ENCODE peak calls at places on chromosomes 11 and 22, in ten cellular contexts. Q is sigmoid colon; A is central memory CD4-positive, alpha-beta T cell; W is AG04450; S is progenitor cell of endocrine pancreas; I is suprapubic skin; H is ELF-1; X is left colon; O is activated T-cell treated with anti-CD3 and anti-CD28 coated beads for 1 hour; M is stimulated activated CD8-positive, alpha-beta memory T cell treated with anti-CD3 and anti-CD28 coated beads, Interleukin-2, amount 100 ng/mL, for 48 hours. D is an unnamed sample.

GRCh38 chr11:35298369-35298768 is 121.0 kb downstream of the SLC1A2 start:
- DNase-seq in Q (no peak), A (no peak), W (no peak), S (no peak), I (no peak), H (no peak), X (no peak), O (no peak), M (no peak), D (no peak)

GRCh38 chr11:20260307-20260706 is 100.0 kb upstream of the DBX1 start:
- DNase-seq in Q (no peak), A (no peak), W (no peak), S (no peak), I (no peak), H (no peak), X (no peak), O (no peak), M (no peak), D (no peak)

GRCh38 chr11:77244277-77245014 is 57.0 kb downstream of the GDPD4 start:
- DNase-seq in Q (no peak), A (no peak), W (no peak), S (no peak), I (no peak), H (no peak), X (no peak), O (no peak), M (no peak), D (no peak)

GRCh38 chr11:21115999-21116398 is 446.6 kb downstream of the NELL1 start:
- DNase-seq in Q (no peak), A (no peak), W (no peak), S (no peak), I (no peak), H (no peak), X (no peak), O (no peak), M (no peak), D (no peak)

GRCh38 chr11:2804189-2804588 is 81.4 kb downstream of the CDKN1C start:
- DNase-seq in Q (no peak), A (no peak), W (no peak), S (peak), I (peak), H (no peak), X (no peak), O (no peak), M (no peak), D (peak)

GRCh38 chr22:27153386-27153785 is 496.0 kb downstream of the MIAT start:
- DNase-seq in Q (no peak), A (no peak), W (no peak), S (no peak), I (no peak), H (no peak), X (no peak), O (no peak), M (no peak), D (no peak)

GRCh38 chr11:64858467-64859401 is 14.3 kb upstream of the CDC42BPG start:
- DNase-seq in Q (peak), A (peak), W (no peak), S (no peak), I (no peak), H (no peak), X (peak), O (peak), M (no peak), D (no peak)

GRCh38 chr11:107695446-107695845 is 16.4 kb downstream of the SLN start:
- DNase-seq in Q (no peak), A (no peak), W (peak), S (no peak), I (no peak), H (no peak), X (no peak), O (no peak), M (no peak), D (no peak)

GRCh38 chr22:19525666-19526065 is 1.5 kb upstream of the CLDN5 start:
- DNase-seq in Q (no peak), A (no peak), W (no peak), S (no peak), I (peak), H (no peak), X (no peak), O (no peak), M (no peak), D (no peak)

GRCh38 chr11:1743587-1744136 is 6.7 kb downstream of the IFITM10 start:
- DNase-seq in Q (no peak), A (no peak), W (no peak), S (no peak), I (peak), H (no peak), X (no peak), O (no peak), M (no peak), D (no peak)

GRCh38 chr22:36369004-36369921 is 18.5 kb downstream of the MYH9 start:
- DNase-seq in Q (no peak), A (no peak), W (no peak), S (no peak), I (no peak), H (peak), X (no peak), O (no peak), M (no peak), D (no peak)

GRCh38 chr22:49155809-49156580 is 671.7 kb downstream of the BRD1 start:
- DNase-seq in Q (no peak), A (no peak), W (no peak), S (no peak), I (no peak), H (no peak), X (no peak), O (no peak), M (no peak), D (no peak)

GRCh38 chr11:5476184-5476819 is 12.2 kb upstream of the OR52D1 start:
- DNase-seq in Q (no peak), A (peak), W (peak), S (peak), I (no peak), H (peak), X (peak), O (peak), M (no peak), D (peak)

GRCh38 chr11:79902493-79902892 is 461.7 kb upstream of the TENM4 start:
- DNase-seq in Q (no peak), A (no peak), W (no peak), S (no peak), I (no peak), H (no peak), X (no peak), O (no peak), M (no peak), D (no peak)

GRCh38 chr11:74278721-74279148 is 32.7 kb downstream of the P4HA3 start:
- DNase-seq in Q (peak), A (no peak), W (peak), S (no peak), I (no peak), H (peak), X (peak), O (no peak), M (no peak), D (no peak)

GRCh38 chr11:75563978-75564552 is 2.0 kb downstream of the SERPINH1 start:
- DNase-seq in Q (peak), A (no peak), W (peak), S (peak), I (no peak), H (peak), X (peak), O (no peak), M (no peak), D (no peak)

GRCh38 chr11:69775163-69775755 is at the start of gene FGF4:
- DNase-seq in Q (no peak), A (no peak), W (no peak), S (peak), I (no peak), H (peak), X (no peak), O (no peak), M (no peak), D (no peak)

GRCh38 chr11:117796456-117797428 is at the start of gene DSCAML1:
- DNase-seq in Q (no peak), A (no peak), W (no peak), S (no peak), I (no peak), H (no peak), X (peak), O (no peak), M (no peak), D (no peak)

D was measured in colonic mucosa.